ENCODE peak calls at places on chromosomes 12 and 14, in four cellular contexts. One of them, this sample, is unnamed.
A peak's percentile ranks its signal among the peaks of the same experiment; 100 is the strongest.

GRCh38 chr12:100372846-100373245 is 16.0 kb downstream of the SLC17A8 start:
- DNase-seq in CD8-positive, alpha-beta T cell: no peak
- DNase-seq in A549: no peak
- DNase-seq in hepatocyte: no peak
- DNase-seq in this sample: no peak

GRCh38 chr14:62691613-62692489 is 353.4 kb downstream of the KCNH5 start:
- DNase-seq in CD8-positive, alpha-beta T cell: no peak
- DNase-seq in hepatocyte: peak; percentile 88
- DNase-seq in A549: peak; percentile 96
- DNase-seq in this sample: no peak

GRCh38 chr14:29584992-29585391 is 342.7 kb downstream of the PRKD1 start:
- DNase-seq in CD8-positive, alpha-beta T cell: no peak
- DNase-seq in A549: peak; percentile 38
- DNase-seq in hepatocyte: peak; percentile 70
- DNase-seq in this sample: peak; percentile 71

GRCh38 chr12:113601656-113602263 is 130.1 kb upstream of the LHX5 start:
- DNase-seq in A549: no peak
- DNase-seq in hepatocyte: peak; percentile 17
- DNase-seq in CD8-positive, alpha-beta T cell: no peak
- DNase-seq in this sample: no peak

GRCh38 chr14:25049559-25050493 is at the start of gene STXBP6:
- DNase-seq in hepatocyte: peak; percentile 91
- DNase-seq in CD8-positive, alpha-beta T cell: no peak
- DNase-seq in A549: peak; percentile 35
- DNase-seq in this sample: peak; percentile 69

GRCh38 chr12:124125472-124125871 is 152.5 kb downstream of the ZNF664 start:
- DNase-seq in hepatocyte: no peak
- DNase-seq in A549: no peak
- DNase-seq in CD8-positive, alpha-beta T cell: no peak
- DNase-seq in this sample: no peak

GRCh38 chr14:31118892-31119291 is 88.7 kb downstream of the HECTD1 start:
- DNase-seq in CD8-positive, alpha-beta T cell: no peak
- DNase-seq in hepatocyte: no peak
- DNase-seq in A549: no peak
- DNase-seq in this sample: no peak

GRCh38 chr12:109752117-109753053 is 38.8 kb downstream of the FAM222A start:
- DNase-seq in CD8-positive, alpha-beta T cell: no peak
- DNase-seq in A549: no peak
- DNase-seq in hepatocyte: no peak
- DNase-seq in this sample: no peak

GRCh38 chr14:53840444-53840843 is 116.2 kb downstream of the BMP4 start:
- DNase-seq in CD8-positive, alpha-beta T cell: no peak
- DNase-seq in hepatocyte: peak; percentile 34
- DNase-seq in A549: peak; percentile 72
- DNase-seq in this sample: no peak

GRCh38 chr12:123111498-123112165 is 39.3 kb downstream of the PITPNM2 start:
- DNase-seq in A549: no peak
- DNase-seq in hepatocyte: no peak
- DNase-seq in CD8-positive, alpha-beta T cell: no peak
- DNase-seq in this sample: no peak

GRCh38 chr12:117441751-117442150 is 80.3 kb upstream of the NOS1 start:
- DNase-seq in hepatocyte: no peak
- DNase-seq in A549: peak; percentile 39
- DNase-seq in CD8-positive, alpha-beta T cell: no peak
- DNase-seq in this sample: peak; percentile 24

GRCh38 chr12:69875416-69875815 is 50.4 kb downstream of the MYRFL start:
- DNase-seq in hepatocyte: no peak
- DNase-seq in CD8-positive, alpha-beta T cell: no peak
- DNase-seq in A549: no peak
- DNase-seq in this sample: no peak

GRCh38 chr14:105368426-105368825 is 29.9 kb upstream of the TEX22 start:
- DNase-seq in hepatocyte: no peak
- DNase-seq in CD8-positive, alpha-beta T cell: no peak
- DNase-seq in A549: no peak
- DNase-seq in this sample: no peak

GRCh38 chr14:64209428-64210165 is 84.6 kb downstream of the ESR2 start:
- DNase-seq in hepatocyte: no peak
- DNase-seq in CD8-positive, alpha-beta T cell: no peak
- DNase-seq in A549: no peak
- DNase-seq in this sample: no peak

GRCh38 chr12:48023386-48023785 is 19.1 kb upstream of the COL2A1 start:
- DNase-seq in hepatocyte: peak; percentile 33
- DNase-seq in A549: no peak
- DNase-seq in CD8-positive, alpha-beta T cell: no peak
- DNase-seq in this sample: no peak

GRCh38 chr12:57237653-57237951 is 8.1 kb downstream of the SHMT2 start:
- DNase-seq in CD8-positive, alpha-beta T cell: no peak
- DNase-seq in A549: no peak
- DNase-seq in hepatocyte: no peak
- DNase-seq in this sample: no peak

GRCh38 chr14:75141967-75142366 is 15.1 kb upstream of the NEK9 start:
- DNase-seq in CD8-positive, alpha-beta T cell: no peak
- DNase-seq in A549: peak; percentile 55
- DNase-seq in hepatocyte: peak; percentile 28
- DNase-seq in this sample: no peak

GRCh38 chr12:42705863-42706262 is 116.3 kb upstream of the PRICKLE1 start:
- DNase-seq in CD8-positive, alpha-beta T cell: no peak
- DNase-seq in A549: no peak
- DNase-seq in hepatocyte: peak; percentile 48
- DNase-seq in this sample: no peak

GRCh38 chr12:42704340-42704739 is 114.8 kb upstream of the PRICKLE1 start:
- DNase-seq in CD8-positive, alpha-beta T cell: no peak
- DNase-seq in hepatocyte: no peak
- DNase-seq in A549: no peak
- DNase-seq in this sample: no peak

GRCh38 chr12:42704810-42705401 is 115.4 kb upstream of the PRICKLE1 start:
- DNase-seq in hepatocyte: no peak
- DNase-seq in CD8-positive, alpha-beta T cell: no peak
- DNase-seq in A549: no peak
- DNase-seq in this sample: no peak

GRCh38 chr12:42707312-42707711 is 117.8 kb upstream of the PRICKLE1 start:
- DNase-seq in CD8-positive, alpha-beta T cell: no peak
- DNase-seq in hepatocyte: no peak
- DNase-seq in A549: no peak
- DNase-seq in this sample: no peak

GRCh38 chr12:42706331-42706730 is 116.8 kb upstream of the PRICKLE1 start:
- DNase-seq in A549: no peak
- DNase-seq in CD8-positive, alpha-beta T cell: no peak
- DNase-seq in hepatocyte: no peak
- DNase-seq in this sample: no peak
- H3K27ac ChIP-seq in A549: no peak overlapping the region
- H3K27ac ChIP-seq in CD8-positive, alpha-beta T cell: no peak overlapping the region
- H3K27ac ChIP-seq in hepatocyte: no peak overlapping the region
- H3K27ac ChIP-seq in this sample: no peak overlapping the region

GRCh38 chr14:22482782-22483553 is 106.1 kb downstream of the DAD1 start:
- DNase-seq in CD8-positive, alpha-beta T cell: no peak
- DNase-seq in A549: no peak
- DNase-seq in hepatocyte: no peak
- DNase-seq in this sample: no peak
- H3K27ac ChIP-seq in CD8-positive, alpha-beta T cell: no peak overlapping the region
- H3K27ac ChIP-seq in A549: no peak overlapping the region
- H3K27ac ChIP-seq in hepatocyte: no peak overlapping the region
- H3K27ac ChIP-seq in this sample: no peak overlapping the region

GRCh38 chr12:12880537-12880936 is 10.8 kb upstream of the GPRC5A start:
- DNase-seq in hepatocyte: no peak
- DNase-seq in A549: no peak
- DNase-seq in CD8-positive, alpha-beta T cell: no peak
- DNase-seq in this sample: no peak

GRCh38 chr12:12881495-12881894 is 9.9 kb upstream of the GPRC5A start:
- DNase-seq in CD8-positive, alpha-beta T cell: no peak
- DNase-seq in hepatocyte: no peak
- DNase-seq in A549: peak; percentile 90
- DNase-seq in this sample: no peak

GRCh38 chr12:12885060-12885792 is 6.1 kb upstream of the GPRC5A start:
- DNase-seq in A549: no peak
- DNase-seq in hepatocyte: peak; percentile 64
- DNase-seq in CD8-positive, alpha-beta T cell: no peak
- DNase-seq in this sample: no peak

GRCh38 chr12:12882288-12882687 is 9.1 kb upstream of the GPRC5A start:
- DNase-seq in CD8-positive, alpha-beta T cell: no peak
- DNase-seq in A549: no peak
- DNase-seq in hepatocyte: no peak
- DNase-seq in this sample: no peak

GRCh38 chr12:12883369-12884001 is 7.9 kb upstream of the GPRC5A start:
- DNase-seq in CD8-positive, alpha-beta T cell: no peak
- DNase-seq in A549: peak; percentile 94
- DNase-seq in hepatocyte: peak; percentile 64
- DNase-seq in this sample: no peak
- H3K27ac ChIP-seq in CD8-positive, alpha-beta T cell: no peak overlapping the region
- H3K27ac ChIP-seq in A549: peak overlapping the region; percentile 85
- H3K27ac ChIP-seq in hepatocyte: peak overlapping the region; percentile 79
- H3K27ac ChIP-seq in this sample: no peak overlapping the region

DNA sequence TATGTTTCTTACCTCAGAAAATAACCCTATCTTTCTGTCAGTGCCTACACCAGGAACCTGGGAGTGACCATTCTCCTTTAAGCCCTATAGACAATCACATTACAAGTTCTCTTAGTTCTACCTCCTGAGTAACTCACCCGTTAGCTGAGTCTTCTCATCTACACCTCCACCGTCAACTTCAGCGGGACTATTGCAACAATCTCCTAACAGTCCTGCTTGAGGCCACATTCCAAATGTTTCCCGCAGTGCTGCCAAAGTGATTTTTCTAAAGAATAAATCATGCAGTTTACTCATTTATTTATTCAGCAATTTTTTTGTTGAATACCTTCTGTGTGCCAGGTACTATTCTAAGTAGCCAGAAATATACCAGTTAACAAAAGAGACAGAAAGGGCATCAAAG is 285.0 kb upstream of the GRIP1 start:
- DNase-seq in A549: no peak
- DNase-seq in hepatocyte: no peak
- DNase-seq in CD8-positive, alpha-beta T cell: no peak
- DNase-seq in this sample: no peak
- H3K27ac ChIP-seq in A549: no peak overlapping the region
- H3K27ac ChIP-seq in hepatocyte: no peak overlapping the region
- H3K27ac ChIP-seq in CD8-positive, alpha-beta T cell: peak overlapping the region; percentile 50
- H3K27ac ChIP-seq in this sample: no peak overlapping the region

DNA sequence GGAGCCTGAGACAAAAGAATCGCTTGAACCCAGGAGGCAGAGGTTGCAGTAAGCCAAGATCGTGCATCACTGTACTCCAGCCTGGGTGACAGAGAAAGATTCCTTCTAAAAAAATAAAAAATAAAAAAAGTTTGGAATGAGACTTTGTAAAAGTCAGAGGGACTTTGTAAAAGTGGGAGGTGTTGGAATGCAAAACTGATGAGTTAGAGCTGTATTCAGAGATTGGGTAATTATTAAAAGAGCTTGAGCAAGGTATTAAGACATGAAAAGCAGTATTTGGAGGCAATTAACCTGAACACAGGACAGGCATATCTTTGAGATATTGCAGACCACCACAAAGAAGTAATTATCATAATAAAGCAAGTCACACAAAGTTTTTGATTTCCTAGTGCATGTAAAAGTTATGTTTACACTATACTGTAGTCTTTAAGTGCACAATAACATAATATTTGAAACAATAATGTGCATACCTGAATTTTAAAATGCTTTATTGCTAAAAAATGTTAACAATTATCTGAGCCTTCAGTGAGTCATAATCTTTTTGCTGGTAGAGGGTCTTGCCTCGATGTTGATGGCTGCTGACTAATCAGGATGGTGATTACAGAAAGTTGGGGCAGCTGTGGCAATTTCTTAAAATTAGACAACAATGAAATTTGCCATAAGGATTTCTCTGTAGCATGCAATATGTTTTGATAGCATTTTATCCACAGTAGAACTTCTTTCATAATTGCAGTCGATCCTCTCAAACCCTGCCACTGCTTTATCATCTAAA is 33.1 kb downstream of the PHLDA1 start:
- DNase-seq in CD8-positive, alpha-beta T cell: no peak
- DNase-seq in A549: no peak
- DNase-seq in hepatocyte: no peak
- DNase-seq in this sample: no peak
- H3K27ac ChIP-seq in CD8-positive, alpha-beta T cell: no peak overlapping the region
- H3K27ac ChIP-seq in A549: peak overlapping the region; percentile 18
- H3K27ac ChIP-seq in hepatocyte: no peak overlapping the region
- H3K27ac ChIP-seq in this sample: no peak overlapping the region